ENCODE peak calls at places on chromosomes 2 and 18, in four cellular contexts. F, R, S and O are unnamed samples.

GRCh38 chr2:208466133-208466919 is 59.7 kb downstream of the PTH2R start:
- DNase-seq in F (peak), R (peak), S (peak), O (peak)

GRCh38 chr2:35391736-35392442 is 963.7 kb upstream of the CRIM1 start:
- DNase-seq in F (peak), R (no peak), S (no peak), O (no peak)

GRCh38 chr2:127044977-127045654 is 61.8 kb downstream of the BIN1 start:
- DNase-seq in F (no peak), R (no peak), S (no peak), O (no peak)

GRCh38 chr2:161988589-161988988 is 85.4 kb downstream of the DPP4 start:
- DNase-seq in F (no peak), R (peak), S (no peak), O (peak)

GRCh38 chr18:56575819-56576663 is 62.4 kb downstream of the TXNL1 start:
- DNase-seq in F (peak), R (no peak), S (peak), O (peak)

GRCh38 chr18:31424383-31424988 is 23.1 kb upstream of the DSG3 start:
- DNase-seq in F (peak), R (peak), S (peak), O (peak)

GRCh38 chr2:196718796-196719564 is 79.5 kb downstream of the CCDC150 start:
- DNase-seq in F (peak), R (peak), S (peak), O (peak)

GRCh38 chr2:8298783-8299182 is 383.1 kb upstream of the ID2 start:
- DNase-seq in F (no peak), R (no peak), S (no peak), O (no peak)

GRCh38 chr2:112679484-112679883 is 33.7 kb downstream of the SLC20A1 start:
- DNase-seq in F (no peak), R (no peak), S (no peak), O (no peak)

GRCh38 chr2:30267576-30267975 is 36.2 kb downstream of the LBH start:
- DNase-seq in F (no peak), R (no peak), S (no peak), O (no peak)

GRCh38 chr2:86636842-86637241 is 13.2 kb upstream of the RNF103 start:
- DNase-seq in F (no peak), R (no peak), S (no peak), O (no peak)

GRCh38 chr2:144370937-144371584 is 148.9 kb downstream of the ZEB2 start:
- DNase-seq in F (no peak), R (no peak), S (peak), O (peak)

GRCh38 chr2:99380376-99381010 is 43.3 kb downstream of the EIF5B start:
- DNase-seq in F (no peak), R (no peak), S (no peak), O (no peak)

GRCh38 chr18:28960146-28960545 is 783.2 kb upstream of the CDH2 start:
- DNase-seq in F (no peak), R (no peak), S (no peak), O (no peak)

GRCh38 chr2:216057688-216058193 is 23.9 kb downstream of the PECR start:
- DNase-seq in F (no peak), R (no peak), S (no peak), O (no peak)

GRCh38 chr2:228541794-228542193 is 360.3 kb upstream of the SPHKAP start:
- DNase-seq in F (no peak), R (no peak), S (no peak), O (no peak)

GRCh38 chr18:80180778-80181564 is 66.3 kb downstream of the PARD6G start:
- DNase-seq in F (no peak), R (no peak), S (no peak), O (no peak)

GRCh38 chr2:8679827-8680731 is 1.8 kb upstream of the ID2 start:
- DNase-seq in F (no peak), R (no peak), S (peak), O (peak)

GRCh38 chr2:75606851-75607798 is 39.5 kb upstream of the MRPL19 start:
- DNase-seq in F (no peak), R (no peak), S (no peak), O (no peak)

GRCh38 chr2:217510790-217511291 is 492.0 kb downstream of the TNS1 start:
- DNase-seq in F (peak), R (peak), S (peak), O (peak)

GRCh38 chr2:15117409-15118030 is 443.6 kb downstream of the NBAS start:
- DNase-seq in F (no peak), R (no peak), S (no peak), O (no peak)

GRCh38 chr2:238107525-238108422 is 7.6 kb downstream of the ESPNL start:
- DNase-seq in F (no peak), R (peak), S (peak), O (no peak)

GRCh38 chr2:109448946-109449788 is 164.6 kb downstream of the SEPTIN10 start:
- DNase-seq in F (no peak), R (no peak), S (no peak), O (no peak)

GRCh38 chr2:28185881-28186280 is 206.8 kb upstream of the FOSL2 start:
- DNase-seq in F (no peak), R (no peak), S (no peak), O (no peak)

GRCh38 chr2:146147448-146148012 is 1627.6 kb upstream of the ZEB2 start:
- DNase-seq in F (no peak), R (no peak), S (no peak), O (no peak)

GRCh38 chr2:27638023-27638637 is 9.3 kb downstream of the GPN1 start:
- DNase-seq in F (no peak), R (no peak), S (no peak), O (no peak)

GRCh38 chr2:199747427-199747826 is 103.6 kb downstream of the FTCDNL1 start:
- DNase-seq in F (no peak), R (no peak), S (no peak), O (no peak)

GRCh38 chr18:62505669-62506494 is 16.9 kb upstream of the ZCCHC2 start:
- DNase-seq in F (no peak), R (no peak), S (no peak), O (no peak)

GRCh38 chr2:138744709-138745108 is 35.5 kb downstream of the NXPH2 start:
- DNase-seq in F (no peak), R (no peak), S (no peak), O (no peak)

GRCh38 chr18:48182779-48183178 is 226.4 kb downstream of the ZBTB7C start:
- DNase-seq in F (no peak), R (no peak), S (no peak), O (no peak)

GRCh38 chr2:28325567-28326468 is 66.8 kb upstream of the FOSL2 start:
- DNase-seq in F (no peak), R (no peak), S (no peak), O (no peak)

GRCh38 chr2:234378440-234378839 is 118.4 kb downstream of the ARL4C start:
- DNase-seq in F (no peak), R (no peak), S (no peak), O (no peak)

GRCh38 chr2:186659383-186659782 is 34.5 kb upstream of the FAM171B start:
- DNase-seq in F (no peak), R (no peak), S (no peak), O (no peak)

GRCh38 chr18:60987963-60988362 is 345.3 kb upstream of the CDH20 start:
- DNase-seq in F (no peak), R (no peak), S (no peak), O (no peak)

GRCh38 chr2:20913460-20913859 is 90.6 kb upstream of the LDAH start:
- DNase-seq in F (no peak), R (no peak), S (no peak), O (no peak)

GRCh38 chr2:57981369-57981768 is 65.2 kb upstream of the VRK2 start:
- DNase-seq in F (no peak), R (no peak), S (no peak), O (no peak)

GRCh38 chr2:151289972-151290335 is 486 bp upstream of the NMI start:
- DNase-seq in F (no peak), R (no peak), S (no peak), O (peak)

DNA sequence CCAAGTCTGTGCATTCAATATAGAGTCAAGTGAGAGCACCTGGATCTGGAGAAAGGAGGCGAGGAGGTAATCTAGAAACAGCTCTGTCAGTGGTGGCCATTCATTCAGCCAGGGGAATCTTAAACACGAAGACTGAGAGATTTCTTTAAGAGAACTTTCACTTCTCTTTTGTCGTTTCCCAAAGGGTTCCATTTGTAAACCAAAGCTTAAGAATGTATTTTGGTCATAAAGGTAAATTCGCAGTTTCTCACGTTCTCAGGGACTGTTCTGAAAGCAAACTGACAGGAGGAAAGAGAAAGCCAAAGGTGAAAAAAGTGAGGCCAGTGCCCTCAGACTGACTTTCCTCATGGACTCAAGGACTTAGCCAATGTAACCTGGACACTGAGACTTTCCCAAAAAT is 513.5 kb downstream of the CMPK2 start:
- DNase-seq in F (no peak), R (no peak), S (no peak), O (no peak)
- TF ChIP-seq ELF4 in F (no peak), R (no peak), S (no peak), O (no peak)

DNA sequence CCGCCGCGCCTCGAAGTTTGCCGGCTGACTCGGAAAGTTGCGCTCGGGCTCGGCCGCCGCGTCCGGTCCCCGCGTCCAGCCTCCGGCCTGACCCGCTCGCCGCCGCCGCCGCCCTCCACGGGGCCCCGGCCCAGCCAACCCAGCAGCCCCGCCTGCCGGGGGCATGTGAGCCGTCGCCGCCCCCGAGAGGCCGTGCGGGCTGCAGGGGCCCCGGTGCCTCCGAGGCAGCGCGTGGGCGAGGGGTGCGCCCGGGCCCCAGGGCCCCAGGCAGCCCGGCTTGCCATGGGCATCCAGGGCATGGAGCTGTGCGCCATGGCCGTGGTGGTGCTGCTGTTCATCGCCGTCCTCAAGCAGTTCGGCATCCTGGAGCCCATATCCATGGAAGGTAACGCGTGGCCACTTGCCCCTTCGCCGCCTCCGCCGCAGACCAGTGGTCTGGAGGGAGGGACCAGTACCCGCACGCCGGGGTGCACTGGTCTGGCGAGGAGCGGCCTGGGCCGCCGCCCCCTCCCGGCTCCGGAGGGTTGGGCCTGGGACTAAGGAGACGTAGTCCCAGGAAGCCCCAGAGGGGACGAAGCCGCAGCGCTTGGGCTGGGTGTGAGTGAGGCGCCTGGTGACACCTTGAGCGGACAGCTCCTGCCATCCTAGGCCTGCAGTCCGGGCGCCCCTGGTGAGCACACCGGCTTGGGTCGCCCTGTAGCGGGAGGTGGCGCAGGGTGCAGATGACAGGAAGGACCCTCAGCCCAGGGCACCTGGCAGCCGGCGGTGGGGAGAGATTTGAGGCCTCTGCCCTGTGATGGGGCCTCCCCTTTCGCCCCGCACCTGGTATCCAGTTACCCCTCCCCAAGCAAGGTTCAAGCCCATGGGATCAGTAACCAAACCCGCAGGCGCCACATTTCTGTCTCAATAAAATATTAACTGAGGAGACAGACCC is 49.9 kb downstream of the KCNIP3 start:
- DNase-seq in F (peak), R (peak), S (no peak), O (peak)
- TF ChIP-seq ELF4 in F (no peak), R (no peak), S (no peak), O (no peak)

DNA sequence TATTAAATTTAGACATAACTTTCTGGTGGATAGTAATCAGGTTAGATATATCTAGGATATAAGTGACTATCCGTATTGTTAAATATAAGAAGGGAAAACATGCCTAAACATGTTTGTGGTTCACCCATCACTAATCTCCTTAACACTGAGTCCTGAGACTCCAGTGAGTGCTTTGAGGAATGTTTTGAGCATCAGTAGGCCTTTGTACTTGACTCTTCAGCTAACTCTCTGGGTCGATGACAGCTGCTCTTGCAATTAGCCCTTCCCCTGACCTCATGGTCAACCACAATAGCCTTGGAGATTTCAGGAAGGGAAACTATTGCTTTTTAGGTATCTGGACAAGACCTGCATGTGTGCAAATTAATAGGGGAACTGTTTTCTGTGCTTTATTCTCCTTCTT is 716.8 kb downstream of the EPHA4 start:
- DNase-seq in F (no peak), R (no peak), S (no peak), O (no peak)
- TF ChIP-seq ELF4 in F (no peak), R (no peak), S (no peak), O (no peak)

DNA sequence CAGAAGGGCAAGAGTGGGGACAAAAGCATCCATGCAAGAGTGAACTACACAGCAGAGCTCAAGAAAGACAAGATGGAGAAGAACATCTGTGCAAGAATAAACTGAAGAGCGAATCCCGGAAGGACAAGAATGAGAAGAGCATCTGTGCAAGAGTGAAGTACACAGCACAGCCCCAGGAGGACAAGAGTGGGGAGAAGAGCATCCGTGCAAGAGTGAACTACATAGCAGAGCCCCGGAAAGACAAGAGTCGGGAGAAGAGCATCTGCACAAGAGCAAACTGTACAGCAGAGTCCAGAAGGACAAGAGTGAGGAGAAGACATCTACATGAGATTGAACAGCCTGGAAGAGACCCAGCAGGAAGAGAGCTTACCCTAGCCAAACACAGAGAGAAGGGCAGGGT is 284.6 kb downstream of the PIEZO2 start:
- DNase-seq in F (no peak), R (no peak), S (no peak), O (no peak)
- TF ChIP-seq ELF4 in F (no peak), R (no peak), S (no peak), O (no peak)